ENCODE peak calls at places on chromosomes 7 and 10, in four cellular contexts. T is HepG2, F is K562, W is GM12878. I is an unnamed sample.

GRCh38 chr7:38775503-38775902 is 133.5 kb downstream of the VPS41 start:
- DNase-seq in T (no peak), F (no peak), W (no peak), I (no peak)

GRCh38 chr10:102781089-102781920 is 37.6 kb downstream of the WBP1L start:
- DNase-seq in T (no peak), F (peak), W (no peak), I (no peak)

GRCh38 chr10:108801220-108801619 is 1122.1 kb downstream of the XPNPEP1 start:
- DNase-seq in T (no peak), W (no peak), F (no peak), I (no peak)

GRCh38 chr7:46909601-46910051 is 672.3 kb downstream of the TNS3 start:
- DNase-seq in F (no peak), T (no peak), W (no peak), I (no peak)

GRCh38 chr7:75559355-75559986 is 67.4 kb downstream of the SPDYE5 start:
- DNase-seq in W (no peak), T (no peak), F (no peak), I (no peak)

GRCh38 chr7:63041786-63042185 is 956.9 kb upstream of the ZNF722 start:
- DNase-seq in W (no peak), F (no peak), T (no peak), I (no peak)

GRCh38 chr7:94276046-94276445 is 118.6 kb upstream of the COL1A2 start:
- DNase-seq in T (no peak), W (no peak), F (no peak), I (no peak)

GRCh38 chr7:156785998-156786543 is 106.9 kb downstream of the LMBR1 start:
- DNase-seq in W (no peak), F (no peak), T (no peak), I (no peak)

GRCh38 chr7:29416906-29417305 is 146.7 kb upstream of the PRR15 start:
- DNase-seq in W (no peak), F (no peak), T (no peak), I (no peak)

GRCh38 chr10:69268761-69269416 is 9.4 kb upstream of the HK1 start:
- DNase-seq in W (no peak), T (no peak), F (no peak), I (no peak)

GRCh38 chr7:513521-514166 is 6.0 kb downstream of the PDGFA start:
- DNase-seq in F (no peak), W (no peak), T (no peak), I (no peak)

GRCh38 chr7:100691676-100692577 is 2.1 kb downstream of the GIGYF1 start:
- DNase-seq in T (peak), W (no peak), F (peak), I (peak)

GRCh38 chr10:14374745-14375445 is 44.2 kb upstream of the FRMD4A start:
- DNase-seq in T (no peak), W (no peak), F (no peak), I (no peak)

GRCh38 chr10:100776671-100777070 is 31.3 kb downstream of the PAX2 start:
- DNase-seq in T (no peak), W (no peak), F (no peak), I (no peak)

GRCh38 chr10:70765794-70766594 is 19.2 kb downstream of the TBATA start:
- DNase-seq in T (no peak), F (no peak), W (no peak), I (no peak)

GRCh38 chr10:13589316-13589715 is 2.6 kb downstream of the PRPF18 start:
- DNase-seq in T (no peak), F (no peak), W (no peak), I (no peak)

GRCh38 chr7:155482511-155483183 is 24.7 kb downstream of the EN2 start:
- DNase-seq in W (no peak), F (no peak), T (no peak), I (no peak)

GRCh38 chr7:116592445-116592844 is 67.6 kb downstream of the CAV1 start:
- DNase-seq in F (peak), T (no peak), W (no peak), I (no peak)

GRCh38 chr10:45135836-45136235 is 135.1 kb downstream of the ZNF22 start:
- DNase-seq in F (no peak), T (no peak), W (no peak), I (no peak)

GRCh38 chr7:133957860-133958259 is 169.3 kb upstream of the LRGUK start:
- DNase-seq in T (no peak), W (no peak), F (no peak), I (no peak)

GRCh38 chr7:2321020-2321419 is 6.8 kb upstream of the SNX8 start:
- DNase-seq in T (peak), W (no peak), F (no peak), I (no peak)

GRCh38 chr7:106542550-106543220 is 118.3 kb downstream of the CCDC71L start:
- DNase-seq in F (peak), T (peak), W (peak), I (peak)

GRCh38 chr10:11242443-11243386 is 225.0 kb downstream of the CELF2 start:
- DNase-seq in F (no peak), T (no peak), W (peak), I (no peak)

GRCh38 chr7:44980393-44981034 is 1.7 kb upstream of the MYO1G start:
- DNase-seq in W (peak), F (no peak), T (no peak), I (no peak)

GRCh38 chr10:131758062-131758941 is 142.5 kb upstream of the PPP2R2D start:
- DNase-seq in T (no peak), W (no peak), F (no peak), I (no peak)

GRCh38 chr7:116354546-116355422 is 144.4 kb downstream of the TES start:
- DNase-seq in W (no peak), T (peak), F (peak), I (no peak)

GRCh38 chr10:132412316-132413192 is 15.6 kb downstream of the PWWP2B start:
- DNase-seq in F (no peak), T (no peak), W (no peak), I (no peak)

GRCh38 chr10:124708246-124708779 is 35.9 kb downstream of the FAM53B start:
- DNase-seq in T (peak), F (no peak), W (no peak), I (no peak)

GRCh38 chr10:49524496-49524895 is 14.4 kb downstream of the ERCC6 start:
- DNase-seq in T (no peak), W (no peak), F (no peak), I (no peak)

GRCh38 chr7:117630501-117630900 is 150.7 kb downstream of the CFTR start:
- DNase-seq in F (no peak), W (no peak), T (no peak), I (no peak)

GRCh38 chr10:43268491-43268890 is 1.6 kb upstream of the RASGEF1A start:
- DNase-seq in T (no peak), W (no peak), F (no peak), I (peak)

GRCh38 chr10:72146559-72147323 is 58.4 kb upstream of the SPOCK2 start:
- DNase-seq in T (no peak), W (no peak), F (no peak), I (no peak)

GRCh38 chr10:51804861-51805260 is 105.5 kb upstream of the CSTF2T start:
- DNase-seq in T (no peak), F (no peak), W (no peak), I (no peak)

GRCh38 chr10:42551582-42552187 is 86.7 kb downstream of the ZNF33B start:
- DNase-seq in F (no peak), T (peak), W (no peak), I (peak)

GRCh38 chr10:53957401-53957800 is 843.6 kb downstream of the PCDH15 start:
- DNase-seq in T (peak), W (no peak), F (no peak), I (no peak)

GRCh38 chr10:129690248-129691070 is 223.4 kb downstream of the MGMT start:
- DNase-seq in F (no peak), W (no peak), T (no peak), I (no peak)

GRCh38 chr10:79113827-79114226 is 45.1 kb downstream of the ZMIZ1 start:
- DNase-seq in T (no peak), F (peak), W (no peak), I (no peak)

GRCh38 chr10:5198386-5198785 is 1.7 kb downstream of the AKR1C4 start:
- DNase-seq in W (no peak), T (no peak), F (no peak), I (no peak)

DNA sequence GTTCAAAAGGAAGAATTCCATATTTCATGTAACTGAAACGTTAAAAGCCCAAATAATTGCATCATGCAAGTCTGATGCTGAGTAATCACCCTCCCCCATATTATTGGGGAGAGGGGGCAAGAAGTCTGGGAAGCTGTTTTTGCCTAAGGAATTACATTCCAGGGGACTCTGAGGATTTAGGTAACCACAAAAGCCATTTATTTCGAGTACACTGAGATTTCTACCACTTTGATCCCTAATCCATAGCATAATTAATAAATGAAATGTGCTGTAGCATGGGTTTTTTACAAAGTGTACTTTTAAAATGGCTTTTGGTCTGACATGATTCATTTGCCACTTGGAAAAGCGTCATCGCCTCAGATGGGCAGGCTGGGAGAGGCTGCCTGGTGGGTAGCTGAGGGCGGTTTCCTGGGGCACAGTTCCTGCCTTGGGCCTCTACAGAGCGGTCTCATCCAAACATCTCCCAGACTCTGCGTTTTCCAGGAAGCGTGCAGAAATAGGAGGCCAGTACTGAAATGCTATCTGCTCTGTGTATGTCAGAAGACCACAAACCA is 106.5 kb downstream of the TCF7L2 start:
- DNase-seq in T (no peak), F (no peak), W (no peak), I (no peak)
- TF ChIP-seq TARDBP in T (no peak), F (no peak), W (no peak), I (no peak)

GRCh38 chr7:98107313-98107691 is 640 bp downstream of the LMTK2 start:
- DNase-seq in T (no peak), F (peak), W (no peak), I (peak)
- TF ChIP-seq FOXM1 in T (no peak), F (no peak), W (no peak), I (no peak)

DNA sequence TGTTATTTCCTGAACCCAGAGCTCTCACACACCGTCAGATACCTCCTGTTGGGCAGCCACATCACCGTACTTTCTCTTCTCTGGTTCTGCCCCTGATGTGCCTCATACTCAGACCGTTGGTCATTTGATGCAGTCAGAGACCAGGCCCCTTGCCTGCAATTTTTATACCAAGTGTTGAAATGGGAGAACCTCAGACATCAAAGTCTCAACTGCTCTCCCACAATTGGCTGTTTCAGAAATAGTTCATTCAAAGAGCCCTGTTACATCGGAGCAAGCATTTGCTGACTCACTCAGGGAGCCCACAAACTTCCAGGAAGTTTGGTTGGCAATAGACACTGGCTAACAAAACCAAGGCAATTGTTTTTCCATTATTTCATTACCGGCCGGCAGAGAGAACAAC is 33.5 kb upstream of the ADAM12 start:
- DNase-seq in T (no peak), F (no peak), W (no peak), I (no peak)
- TF ChIP-seq TARDBP in T (no peak), F (no peak), W (no peak), I (no peak)

DNA sequence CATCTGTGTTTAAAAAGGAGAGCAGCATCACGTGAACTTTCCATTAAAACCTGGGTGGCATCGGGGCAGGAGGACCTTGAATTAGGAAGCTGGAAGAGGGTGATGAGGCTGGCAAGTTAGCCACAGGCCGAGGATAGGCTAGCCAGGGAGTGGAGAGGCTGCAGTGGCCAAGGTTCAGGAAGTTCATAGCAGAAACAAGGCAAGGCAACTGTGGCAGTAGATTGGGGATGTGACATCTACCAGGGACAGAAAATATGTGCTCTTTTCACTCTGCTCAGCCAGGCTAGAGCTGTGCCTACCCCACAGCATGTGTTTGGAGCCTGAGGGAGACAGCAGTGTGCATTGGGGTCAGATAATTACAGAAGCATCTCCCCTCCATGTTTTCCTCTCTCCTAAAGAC is 2.2 kb upstream of the INPP5F start:
- DNase-seq in F (no peak), W (no peak), T (peak), I (no peak)
- TF ChIP-seq FOXM1 in F (no peak), W (no peak), T (no peak), I (no peak)

GRCh38 chr7:131188367-131189339 is 139.0 kb upstream of the MKLN1 start:
- DNase-seq in W (peak), T (peak), F (peak), I (no peak)
- TF ChIP-seq TARDBP in W (no peak), T (no peak), F (no peak), I (no peak)

GRCh38 chr7:146665023-146665422 is 548.4 kb downstream of the CNTNAP2 start:
- DNase-seq in T (no peak), F (no peak), W (no peak), I (no peak)

GRCh38 chr7:146661435-146661834 is 544.8 kb downstream of the CNTNAP2 start:
- DNase-seq in W (no peak), F (no peak), T (no peak), I (no peak)

GRCh38 chr7:146659732-146660131 is 543.1 kb downstream of the CNTNAP2 start:
- DNase-seq in T (no peak), F (no peak), W (no peak), I (no peak)

GRCh38 chr7:146660839-146661238 is 544.2 kb downstream of the CNTNAP2 start:
- DNase-seq in W (no peak), F (no peak), T (no peak), I (no peak)

GRCh38 chr7:146661929-146662328 is 545.3 kb downstream of the CNTNAP2 start:
- DNase-seq in F (no peak), W (no peak), T (no peak), I (no peak)
- TF ChIP-seq FOXM1 in F (no peak), W (no peak), T (no peak), I (no peak)

DNA sequence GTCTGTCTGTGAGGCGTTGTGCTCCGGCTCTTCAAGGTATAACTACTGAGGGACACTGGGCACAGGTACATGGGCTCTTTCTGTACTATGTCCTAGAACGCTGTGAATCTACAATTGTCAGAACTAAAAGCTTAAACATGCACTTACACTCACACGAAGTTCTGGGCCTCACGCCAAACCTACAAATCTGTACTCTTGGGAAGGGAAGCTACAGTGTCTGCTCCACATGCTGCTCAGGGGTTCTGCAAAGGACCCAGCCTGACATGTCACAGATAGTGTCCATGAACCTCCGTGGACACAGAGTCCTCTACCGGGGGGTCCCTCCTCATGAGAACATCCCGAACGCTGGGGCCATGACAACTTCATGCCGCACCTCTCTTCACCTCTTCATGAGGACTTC is 268.7 kb downstream of the WDR37 start:
- DNase-seq in T (no peak), W (no peak), F (no peak), I (no peak)
- TF ChIP-seq TARDBP in T (no peak), W (no peak), F (no peak), I (no peak)